ENCODE peak calls at places on chromosomes 1 and 21, in four cellular contexts. K is spleen, U is adrenal gland, T is esophagus squamous epithelium. E is an unnamed sample.
A peak's percentile ranks its signal among the peaks of the same experiment; 100 is the strongest.

GRCh38 chr1:182525342-182525741 is 63.7 kb downstream of the RNASEL start:
- DNase-seq in K (no peak), U (no peak), T (no peak), E (no peak)

GRCh38 chr1:1157914-1158710 is 15.6 kb upstream of the TTLL10 start:
- DNase-seq in T (no peak), K (no peak), U (peak; percentile 26), E (peak; percentile 34)

GRCh38 chr21:26473471-26473870 is 99.6 kb downstream of the CYYR1 start:
- DNase-seq in U (no peak), K (no peak), T (no peak), E (no peak)

GRCh38 chr1:51564124-51564523 is 45.1 kb upstream of the EPS15 start:
- DNase-seq in U (peak; percentile 45), K (no peak), T (no peak), E (peak; percentile 61)

GRCh38 chr21:33993286-33994231 is 78.0 kb upstream of the ATP5PO start:
- DNase-seq in U (no peak), T (no peak), K (no peak), E (no peak)

GRCh38 chr1:201023517-201023902 is at the start of gene KIF21B:
- DNase-seq in T (peak; percentile 17), U (peak; percentile 73), K (peak; percentile 98), E (peak; percentile 73)

GRCh38 chr1:151340870-151341754 is 5.9 kb downstream of the RFX5 start:
- DNase-seq in T (no peak), K (no peak), U (peak; percentile 60), E (peak; percentile 87)

GRCh38 chr1:168979303-168979702 is 127.2 kb upstream of the ATP1B1 start:
- DNase-seq in T (no peak), U (no peak), K (no peak), E (no peak)

GRCh38 chr21:29524055-29524454 is 225.3 kb downstream of the BACH1 start:
- DNase-seq in U (no peak), T (no peak), K (no peak), E (no peak)

GRCh38 chr1:49050041-49050440 is 273.4 kb upstream of the BEND5 start:
- DNase-seq in U (no peak), T (no peak), K (no peak), E (no peak)